ENCODE peak calls at places on chromosomes 11 and 22, in eight cellular contexts. One of them, this sample, is unnamed.

GRCh38 chr22:39350803-39351688 is 1.3 kb downstream of the SYNGR1 start:
- DNase-seq in G401: no peak
- DNase-seq in ACHN: no peak
- DNase-seq in DMS153: no peak
- DNase-seq in lower leg skin: no peak
- DNase-seq in NCI-H1105: no peak
- DNase-seq in effector CD4-positive, alpha-beta T cell: no peak
- DNase-seq in hippocampal formation: no peak
- DNase-seq in this sample: no peak

GRCh38 chr11:107696140-107696539 is 15.7 kb downstream of the SLN start:
- DNase-seq in G401: no peak
- DNase-seq in ACHN: peak
- DNase-seq in DMS153: no peak
- DNase-seq in lower leg skin: no peak
- DNase-seq in NCI-H1105: no peak
- DNase-seq in effector CD4-positive, alpha-beta T cell: no peak
- DNase-seq in hippocampal formation: no peak
- DNase-seq in this sample: no peak

GRCh38 chr11:70547821-70548670 is 149.7 kb downstream of the CTTN start:
- DNase-seq in G401: no peak
- DNase-seq in ACHN: no peak
- DNase-seq in DMS153: peak
- DNase-seq in lower leg skin: no peak
- DNase-seq in NCI-H1105: peak
- DNase-seq in effector CD4-positive, alpha-beta T cell: no peak
- DNase-seq in hippocampal formation: no peak
- DNase-seq in this sample: no peak

GRCh38 chr11:75031771-75032549 is 43.2 kb downstream of the NEU3 start:
- DNase-seq in G401: peak
- DNase-seq in ACHN: peak
- DNase-seq in DMS153: peak
- DNase-seq in lower leg skin: peak
- DNase-seq in NCI-H1105: no peak
- DNase-seq in effector CD4-positive, alpha-beta T cell: peak
- DNase-seq in hippocampal formation: peak
- DNase-seq in this sample: peak

GRCh38 chr11:133228406-133229330 is 303.6 kb downstream of the OPCML start:
- DNase-seq in G401: peak
- DNase-seq in ACHN: no peak
- DNase-seq in DMS153: peak
- DNase-seq in lower leg skin: no peak
- DNase-seq in NCI-H1105: peak
- DNase-seq in effector CD4-positive, alpha-beta T cell: no peak
- DNase-seq in hippocampal formation: no peak
- DNase-seq in this sample: no peak

GRCh38 chr11:69232821-69233760 is 60.9 kb upstream of the MYEOV start:
- DNase-seq in G401: no peak
- DNase-seq in ACHN: no peak
- DNase-seq in DMS153: no peak
- DNase-seq in lower leg skin: peak
- DNase-seq in NCI-H1105: no peak
- DNase-seq in effector CD4-positive, alpha-beta T cell: no peak
- DNase-seq in hippocampal formation: no peak
- DNase-seq in this sample: no peak

GRCh38 chr11:20621679-20622078 is 22.3 kb downstream of the SLC6A5 start:
- DNase-seq in G401: no peak
- DNase-seq in ACHN: no peak
- DNase-seq in DMS153: no peak
- DNase-seq in lower leg skin: no peak
- DNase-seq in NCI-H1105: no peak
- DNase-seq in effector CD4-positive, alpha-beta T cell: no peak
- DNase-seq in hippocampal formation: no peak
- DNase-seq in this sample: no peak

GRCh38 chr22:39030705-39031104 is 9.8 kb downstream of the APOBEC3D start:
- DNase-seq in G401: no peak
- DNase-seq in ACHN: no peak
- DNase-seq in DMS153: no peak
- DNase-seq in lower leg skin: no peak
- DNase-seq in NCI-H1105: no peak
- DNase-seq in effector CD4-positive, alpha-beta T cell: no peak
- DNase-seq in hippocampal formation: no peak
- DNase-seq in this sample: no peak

GRCh38 chr11:126456089-126456488 is 100.6 kb downstream of the ST3GAL4 start:
- DNase-seq in G401: no peak
- DNase-seq in ACHN: no peak
- DNase-seq in DMS153: no peak
- DNase-seq in lower leg skin: no peak
- DNase-seq in NCI-H1105: no peak
- DNase-seq in effector CD4-positive, alpha-beta T cell: no peak
- DNase-seq in hippocampal formation: no peak
- DNase-seq in this sample: no peak

GRCh38 chr11:98069861-98070260 is 950.9 kb upstream of the CNTN5 start:
- DNase-seq in G401: no peak
- DNase-seq in ACHN: no peak
- DNase-seq in DMS153: no peak
- DNase-seq in lower leg skin: no peak
- DNase-seq in NCI-H1105: no peak
- DNase-seq in effector CD4-positive, alpha-beta T cell: no peak
- DNase-seq in hippocampal formation: no peak
- DNase-seq in this sample: no peak

GRCh38 chr11:69174841-69175240 is 19.1 kb downstream of the SMIM38 start:
- DNase-seq in G401: no peak
- DNase-seq in ACHN: no peak
- DNase-seq in DMS153: no peak
- DNase-seq in lower leg skin: no peak
- DNase-seq in NCI-H1105: no peak
- DNase-seq in effector CD4-positive, alpha-beta T cell: no peak
- DNase-seq in hippocampal formation: no peak
- DNase-seq in this sample: no peak

GRCh38 chr22:43060213-43060612 is 29.0 kb downstream of the TTLL1 start:
- DNase-seq in G401: peak
- DNase-seq in ACHN: peak
- DNase-seq in DMS153: no peak
- DNase-seq in lower leg skin: no peak
- DNase-seq in NCI-H1105: peak
- DNase-seq in effector CD4-positive, alpha-beta T cell: no peak
- DNase-seq in hippocampal formation: no peak
- DNase-seq in this sample: peak

GRCh38 chr22:32477608-32478007 is 3.0 kb downstream of the FBXO7 start:
- DNase-seq in G401: no peak
- DNase-seq in ACHN: no peak
- DNase-seq in DMS153: no peak
- DNase-seq in lower leg skin: no peak
- DNase-seq in NCI-H1105: no peak
- DNase-seq in effector CD4-positive, alpha-beta T cell: no peak
- DNase-seq in hippocampal formation: no peak
- DNase-seq in this sample: no peak

GRCh38 chr11:67025750-67026149 is 2.8 kb downstream of the SYT12 start:
- DNase-seq in G401: no peak
- DNase-seq in ACHN: no peak
- DNase-seq in DMS153: no peak
- DNase-seq in lower leg skin: no peak
- DNase-seq in NCI-H1105: no peak
- DNase-seq in effector CD4-positive, alpha-beta T cell: no peak
- DNase-seq in hippocampal formation: no peak
- DNase-seq in this sample: no peak

GRCh38 chr22:23533328-23533762 is 46.7 kb downstream of the IGLL1 start:
- DNase-seq in G401: no peak
- DNase-seq in ACHN: no peak
- DNase-seq in DMS153: peak
- DNase-seq in lower leg skin: no peak
- DNase-seq in NCI-H1105: peak
- DNase-seq in effector CD4-positive, alpha-beta T cell: no peak
- DNase-seq in hippocampal formation: no peak
- DNase-seq in this sample: no peak

GRCh38 chr11:122375687-122376399 is 259.8 kb upstream of the BLID start:
- DNase-seq in G401: no peak
- DNase-seq in ACHN: peak
- DNase-seq in DMS153: no peak
- DNase-seq in lower leg skin: no peak
- DNase-seq in NCI-H1105: no peak
- DNase-seq in effector CD4-positive, alpha-beta T cell: no peak
- DNase-seq in hippocampal formation: no peak
- DNase-seq in this sample: no peak

GRCh38 chr11:64607381-64608259 is 16.6 kb downstream of the SLC22A12 start:
- DNase-seq in G401: peak
- DNase-seq in ACHN: no peak
- DNase-seq in DMS153: no peak
- DNase-seq in lower leg skin: no peak
- DNase-seq in NCI-H1105: no peak
- DNase-seq in effector CD4-positive, alpha-beta T cell: no peak
- DNase-seq in hippocampal formation: no peak
- DNase-seq in this sample: no peak

GRCh38 chr11:58573451-58574104 is 2.1 kb downstream of the LPXN start:
- DNase-seq in G401: no peak
- DNase-seq in ACHN: peak
- DNase-seq in DMS153: no peak
- DNase-seq in lower leg skin: peak
- DNase-seq in NCI-H1105: no peak
- DNase-seq in effector CD4-positive, alpha-beta T cell: peak
- DNase-seq in hippocampal formation: no peak
- DNase-seq in this sample: peak

GRCh38 chr11:120354779-120355178 is 18.6 kb downstream of the ARHGEF12 start:
- DNase-seq in G401: no peak
- DNase-seq in ACHN: no peak
- DNase-seq in DMS153: no peak
- DNase-seq in lower leg skin: no peak
- DNase-seq in NCI-H1105: no peak
- DNase-seq in effector CD4-positive, alpha-beta T cell: no peak
- DNase-seq in hippocampal formation: no peak
- DNase-seq in this sample: no peak

GRCh38 chr11:104028476-104028875 is 8.0 kb upstream of the DDI1 start:
- DNase-seq in G401: no peak
- DNase-seq in ACHN: no peak
- DNase-seq in DMS153: no peak
- DNase-seq in lower leg skin: no peak
- DNase-seq in NCI-H1105: no peak
- DNase-seq in effector CD4-positive, alpha-beta T cell: no peak
- DNase-seq in hippocampal formation: no peak
- DNase-seq in this sample: no peak

GRCh38 chr11:8683115-8683807 is 669 bp downstream of the RPL27A start:
- DNase-seq in G401: no peak
- DNase-seq in ACHN: no peak
- DNase-seq in DMS153: no peak
- DNase-seq in lower leg skin: peak
- DNase-seq in NCI-H1105: no peak
- DNase-seq in effector CD4-positive, alpha-beta T cell: peak
- DNase-seq in hippocampal formation: no peak
- DNase-seq in this sample: no peak

GRCh38 chr11:59611570-59612565 is 3.7 kb downstream of the OSBP start:
- DNase-seq in G401: peak
- DNase-seq in ACHN: no peak
- DNase-seq in DMS153: peak
- DNase-seq in lower leg skin: no peak
- DNase-seq in NCI-H1105: peak
- DNase-seq in effector CD4-positive, alpha-beta T cell: no peak
- DNase-seq in hippocampal formation: no peak
- DNase-seq in this sample: peak

GRCh38 chr22:28601915-28602314 is 77.7 kb downstream of the TTC28 start:
- DNase-seq in G401: no peak
- DNase-seq in ACHN: no peak
- DNase-seq in DMS153: no peak
- DNase-seq in lower leg skin: no peak
- DNase-seq in NCI-H1105: no peak
- DNase-seq in effector CD4-positive, alpha-beta T cell: no peak
- DNase-seq in hippocampal formation: no peak
- DNase-seq in this sample: no peak

GRCh38 chr11:4164884-4165590 is 70.4 kb downstream of the RRM1 start:
- DNase-seq in G401: no peak
- DNase-seq in ACHN: no peak
- DNase-seq in DMS153: no peak
- DNase-seq in lower leg skin: no peak
- DNase-seq in NCI-H1105: no peak
- DNase-seq in effector CD4-positive, alpha-beta T cell: no peak
- DNase-seq in hippocampal formation: no peak
- DNase-seq in this sample: no peak

GRCh38 chr11:35272391-35272821 is 133.4 kb downstream of the CD44 start:
- DNase-seq in G401: no peak
- DNase-seq in ACHN: no peak
- DNase-seq in DMS153: no peak
- DNase-seq in lower leg skin: no peak
- DNase-seq in NCI-H1105: no peak
- DNase-seq in effector CD4-positive, alpha-beta T cell: no peak
- DNase-seq in hippocampal formation: peak
- DNase-seq in this sample: no peak

GRCh38 chr22:19718255-19719054 is 4.2 kb downstream of the SEPTIN5 start:
- DNase-seq in G401: no peak
- DNase-seq in ACHN: no peak
- DNase-seq in DMS153: no peak
- DNase-seq in lower leg skin: no peak
- DNase-seq in NCI-H1105: no peak
- DNase-seq in effector CD4-positive, alpha-beta T cell: no peak
- DNase-seq in hippocampal formation: no peak
- DNase-seq in this sample: no peak

GRCh38 chr22:42066133-42066761 is 4.4 kb downstream of the NAGA start:
- DNase-seq in G401: peak
- DNase-seq in ACHN: no peak
- DNase-seq in DMS153: no peak
- DNase-seq in lower leg skin: peak
- DNase-seq in NCI-H1105: no peak
- DNase-seq in effector CD4-positive, alpha-beta T cell: no peak
- DNase-seq in hippocampal formation: no peak
- DNase-seq in this sample: no peak

GRCh38 chr11:2186669-2187266 is 15.2 kb upstream of the TH start:
- DNase-seq in G401: peak
- DNase-seq in ACHN: peak
- DNase-seq in DMS153: peak
- DNase-seq in lower leg skin: no peak
- DNase-seq in NCI-H1105: no peak
- DNase-seq in effector CD4-positive, alpha-beta T cell: peak
- DNase-seq in hippocampal formation: no peak
- DNase-seq in this sample: peak

GRCh38 chr11:96036863-96037262 is 113.0 kb upstream of the MTMR2 start:
- DNase-seq in G401: no peak
- DNase-seq in ACHN: no peak
- DNase-seq in DMS153: no peak
- DNase-seq in lower leg skin: no peak
- DNase-seq in NCI-H1105: no peak
- DNase-seq in effector CD4-positive, alpha-beta T cell: no peak
- DNase-seq in hippocampal formation: no peak
- DNase-seq in this sample: no peak

GRCh38 chr11:62025429-62026105 is 58.1 kb upstream of the FTH1 start:
- DNase-seq in G401: no peak
- DNase-seq in ACHN: no peak
- DNase-seq in DMS153: peak
- DNase-seq in lower leg skin: peak
- DNase-seq in NCI-H1105: no peak
- DNase-seq in effector CD4-positive, alpha-beta T cell: peak
- DNase-seq in hippocampal formation: peak
- DNase-seq in this sample: no peak

GRCh38 chr11:77136784-77137420 is 8.9 kb downstream of the MYO7A start:
- DNase-seq in G401: no peak
- DNase-seq in ACHN: no peak
- DNase-seq in DMS153: no peak
- DNase-seq in lower leg skin: no peak
- DNase-seq in NCI-H1105: no peak
- DNase-seq in effector CD4-positive, alpha-beta T cell: no peak
- DNase-seq in hippocampal formation: no peak
- DNase-seq in this sample: no peak

GRCh38 chr11:63610604-63611394 is 3.4 kb downstream of the PLAAT3 start:
- DNase-seq in G401: peak
- DNase-seq in ACHN: peak
- DNase-seq in DMS153: peak
- DNase-seq in lower leg skin: peak
- DNase-seq in NCI-H1105: no peak
- DNase-seq in effector CD4-positive, alpha-beta T cell: no peak
- DNase-seq in hippocampal formation: peak
- DNase-seq in this sample: no peak